ENCODE peak calls at places on chromosomes 11 and 22, in five cellular contexts. H is IMR-90, A is PC-3, T is endothelial cell of umbilical vein, E is SK-N-MC. K is an unnamed sample.

GRCh38 chr11:94025695-94026394 is 4.7 kb downstream of the HEPHL1 start:
- DNase-seq in H (peak), A (no peak), T (no peak), E (no peak), K (peak)

GRCh38 chr22:43272869-43273318 is 70.3 kb downstream of the SCUBE1 start:
- DNase-seq in H (no peak), A (no peak), T (no peak), E (no peak), K (no peak)

GRCh38 chr11:66230171-66230570 is 38.3 kb upstream of the RAB1B start:
- DNase-seq in H (no peak), A (no peak), T (no peak), E (no peak), K (no peak)

GRCh38 chr11:35404397-35404775 is 15.0 kb downstream of the SLC1A2 start:
- DNase-seq in H (peak), A (peak), T (peak), E (no peak), K (peak)

GRCh38 chr11:2139691-2140337 is 625 bp upstream of the IGF2 start:
- DNase-seq in H (no peak), A (no peak), T (no peak), E (no peak), K (no peak)

GRCh38 chr11:29336727-29337212 is 680.1 kb downstream of the KCNA4 start:
- DNase-seq in H (peak), A (no peak), T (no peak), E (no peak), K (peak)

GRCh38 chr22:19848298-19849224 is 6.1 kb downstream of the GNB1L start:
- DNase-seq in H (no peak), A (peak), T (peak), E (no peak), K (peak)

GRCh38 chr11:120558754-120559431 is 47.3 kb downstream of the GRIK4 start:
- DNase-seq in H (no peak), A (no peak), T (no peak), E (no peak), K (no peak)

GRCh38 chr11:80993561-80993960 is 1552.7 kb upstream of the TENM4 start:
- DNase-seq in H (no peak), A (no peak), T (no peak), E (no peak), K (no peak)

GRCh38 chr11:57560146-57560545 is 7.3 kb downstream of the UBE2L6 start:
- DNase-seq in H (no peak), A (peak), T (no peak), E (no peak), K (no peak)

GRCh38 chr22:37631448-37632173 is 7.9 kb upstream of the SH3BP1 start:
- DNase-seq in H (no peak), A (no peak), T (no peak), E (no peak), K (no peak)

GRCh38 chr11:93537022-93537421 is 6.2 kb downstream of the SMCO4 start:
- DNase-seq in H (no peak), A (no peak), T (no peak), E (no peak), K (no peak)

GRCh38 chr11:87466228-87466627 is 428.5 kb downstream of the TMEM135 start:
- DNase-seq in H (peak), A (no peak), T (no peak), E (no peak), K (no peak)

GRCh38 chr22:29346659-29347058 is 31.2 kb upstream of the RASL10A start:
- DNase-seq in H (no peak), A (no peak), T (no peak), E (no peak), K (no peak)

GRCh38 chr22:17791196-17791595 is 16.9 kb upstream of the BID start:
- DNase-seq in H (no peak), A (no peak), T (no peak), E (no peak), K (no peak)

GRCh38 chr11:76225122-76225584 is 18.9 kb upstream of the WNT11 start:
- DNase-seq in H (no peak), A (no peak), T (no peak), E (no peak), K (no peak)

GRCh38 chr22:25564979-25565677 is 653 bp downstream of the GRK3 start:
- DNase-seq in H (no peak), A (no peak), T (peak), E (no peak), K (no peak)

GRCh38 chr11:114131366-114131963 is 72.0 kb downstream of the ZBTB16 start:
- DNase-seq in H (no peak), A (no peak), T (peak), E (no peak), K (no peak)
- H3K9ac ChIP-seq in H (no peak), A (no peak), T (no peak), E (no peak), K (no peak)

GRCh38 chr11:12681462-12681861 is 7.2 kb downstream of the TEAD1 start:
- DNase-seq in H (no peak), A (no peak), T (no peak), E (no peak), K (no peak)

GRCh38 chr11:12680246-12680939 is 6.2 kb downstream of the TEAD1 start:
- DNase-seq in H (peak), A (peak), T (no peak), E (peak), K (peak)

GRCh38 chr11:12679471-12679870 is 5.2 kb downstream of the TEAD1 start:
- DNase-seq in H (no peak), A (no peak), T (no peak), E (no peak), K (no peak)

GRCh38 chr11:12682288-12682687 is 8.1 kb downstream of the TEAD1 start:
- DNase-seq in H (no peak), A (no peak), T (no peak), E (no peak), K (no peak)

GRCh38 chr11:12680940-12681258 is 6.7 kb downstream of the TEAD1 start:
- DNase-seq in H (no peak), A (no peak), T (no peak), E (no peak), K (no peak)
- H3K27ac ChIP-seq in H (peak), A (no peak), T (no peak), E (peak), K (no peak)

GRCh38 chr22:22424210-22424800 is 84.2 kb downstream of the ZNF280B start:
- DNase-seq in H (no peak), A (no peak), T (no peak), E (no peak), K (no peak)
- H3K9ac ChIP-seq in H (no peak), A (no peak), T (no peak), E (no peak), K (no peak)

GRCh38 chr11:11502303-11502828 is 119.4 kb downstream of the GALNT18 start:
- DNase-seq in H (no peak), A (no peak), T (no peak), E (no peak), K (no peak)

GRCh38 chr11:11505701-11506100 is 116.1 kb downstream of the GALNT18 start:
- DNase-seq in H (no peak), A (no peak), T (no peak), E (no peak), K (no peak)

GRCh38 chr11:11504071-11504470 is 117.7 kb downstream of the GALNT18 start:
- DNase-seq in H (no peak), A (no peak), T (no peak), E (no peak), K (no peak)

GRCh38 chr11:11501546-11502274 is 120.1 kb downstream of the GALNT18 start:
- DNase-seq in H (no peak), A (no peak), T (no peak), E (no peak), K (no peak)

DNA sequence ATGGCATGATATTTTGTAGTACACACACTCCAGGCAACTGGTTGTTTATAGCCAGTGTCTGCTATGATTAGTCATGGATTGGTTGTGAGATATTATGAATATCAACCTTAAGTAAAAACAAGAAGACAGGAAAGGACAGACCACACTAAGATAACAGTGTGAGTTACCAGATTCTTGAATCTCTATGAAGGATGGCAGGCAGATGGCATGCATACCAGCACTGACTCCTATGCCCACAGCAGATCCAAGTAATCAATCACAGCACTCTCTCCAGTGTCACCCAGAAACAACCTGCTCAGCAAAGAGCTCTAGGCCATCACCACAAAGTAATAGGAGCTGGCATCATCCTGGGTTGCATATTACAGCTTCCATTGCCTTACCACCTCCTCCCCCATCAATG is 116.6 kb downstream of the GALNT18 start:
- DNase-seq in H (peak), A (peak), T (no peak), E (no peak), K (no peak)
- H3K27ac ChIP-seq in H (no peak), A (no peak), T (no peak), E (no peak), K (no peak)

GRCh38 chr11:64063741-64064140 is 28.0 kb downstream of the FLRT1 start:
- DNase-seq in H (no peak), A (no peak), T (no peak), E (no peak), K (no peak)

GRCh38 chr11:64065712-64066111 is 30.0 kb downstream of the FLRT1 start:
- DNase-seq in H (no peak), A (no peak), T (no peak), E (no peak), K (no peak)

GRCh38 chr11:64067257-64067993 is 31.7 kb downstream of the FLRT1 start:
- DNase-seq in H (no peak), A (no peak), T (no peak), E (no peak), K (no peak)

GRCh38 chr11:64064374-64065140 is 28.8 kb downstream of the FLRT1 start:
- DNase-seq in H (no peak), A (no peak), T (no peak), E (no peak), K (no peak)

GRCh38 chr11:64065141-64065465 is 29.4 kb downstream of the FLRT1 start:
- DNase-seq in H (no peak), A (no peak), T (no peak), E (no peak), K (no peak)
- H3K9ac ChIP-seq in H (no peak), A (no peak), T (no peak), E (no peak), K (no peak)

DNA sequence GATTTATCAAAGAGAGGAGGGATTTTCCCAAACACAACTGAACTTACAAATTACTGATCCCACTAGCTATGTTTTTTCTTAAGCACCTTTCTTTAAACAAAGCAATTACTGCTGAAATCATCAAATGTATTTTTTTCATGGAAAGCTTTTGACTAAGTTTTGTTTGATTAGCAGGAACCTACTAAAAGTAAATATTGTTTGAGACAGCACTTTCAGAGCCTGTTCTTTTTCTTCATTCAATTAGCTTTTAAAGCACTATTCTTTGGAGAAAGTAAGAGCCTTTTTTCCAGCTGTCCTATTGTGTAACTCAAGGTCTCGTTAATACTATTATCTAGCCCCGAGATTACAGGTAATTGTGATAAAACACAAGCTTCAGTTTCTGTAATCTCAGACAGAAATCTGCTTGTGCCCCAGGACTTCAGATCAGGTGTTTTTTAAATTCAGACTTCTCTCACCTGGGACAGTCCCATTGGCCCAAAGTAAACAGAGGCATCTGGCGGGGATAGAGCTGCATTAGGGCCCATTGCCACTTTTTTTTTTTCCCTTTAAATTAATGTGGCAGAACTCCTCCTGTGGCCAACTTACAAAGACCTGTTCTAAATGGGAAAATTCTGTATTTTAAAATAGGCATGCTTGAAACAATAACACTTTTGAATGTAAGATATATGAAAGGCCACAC is 11.0 kb downstream of the CSTPP1 start:
- DNase-seq in H (no peak), A (no peak), T (no peak), E (no peak), K (no peak)
- H3K27ac ChIP-seq in H (peak), A (peak), T (no peak), E (peak), K (no peak)

GRCh38 chr22:30399718-30400117 is 2.9 kb downstream of the SEC14L2 start:
- DNase-seq in H (no peak), A (no peak), T (no peak), E (no peak), K (no peak)

GRCh38 chr22:30404307-30404706 is 7.5 kb downstream of the SEC14L2 start:
- DNase-seq in H (no peak), A (no peak), T (no peak), E (no peak), K (no peak)

GRCh38 chr22:30398685-30399680 is 2.2 kb downstream of the SEC14L2 start:
- DNase-seq in H (no peak), A (no peak), T (no peak), E (no peak), K (no peak)

GRCh38 chr22:30400159-30400558 is 3.3 kb downstream of the SEC14L2 start:
- DNase-seq in H (no peak), A (no peak), T (no peak), E (no peak), K (no peak)

GRCh38 chr22:30402036-30402759 is 5.4 kb downstream of the SEC14L2 start:
- DNase-seq in H (no peak), A (no peak), T (no peak), E (no peak), K (no peak)
- H3K9ac ChIP-seq in H (no peak), A (no peak), T (no peak), E (no peak), K (no peak)

GRCh38 chr22:39292561-39293074 is 26.8 kb downstream of the RPL3 start:
- DNase-seq in H (peak), A (peak), T (peak), E (no peak), K (peak)
- H3K27ac ChIP-seq in H (peak), A (peak), T (peak), E (peak), K (no peak)

GRCh38 chr22:45211435-45211834 is 29.3 kb downstream of the KIAA0930 start:
- DNase-seq in H (no peak), A (no peak), T (no peak), E (no peak), K (no peak)

GRCh38 chr22:45212992-45213751 is 27.5 kb downstream of the KIAA0930 start:
- DNase-seq in H (peak), A (no peak), T (no peak), E (no peak), K (peak)

GRCh38 chr22:45212306-45212709 is 28.4 kb downstream of the KIAA0930 start:
- DNase-seq in H (peak), A (no peak), T (peak), E (no peak), K (peak)

GRCh38 chr22:45210577-45211431 is 29.9 kb downstream of the KIAA0930 start:
- DNase-seq in H (no peak), A (no peak), T (no peak), E (peak), K (no peak)

DNA sequence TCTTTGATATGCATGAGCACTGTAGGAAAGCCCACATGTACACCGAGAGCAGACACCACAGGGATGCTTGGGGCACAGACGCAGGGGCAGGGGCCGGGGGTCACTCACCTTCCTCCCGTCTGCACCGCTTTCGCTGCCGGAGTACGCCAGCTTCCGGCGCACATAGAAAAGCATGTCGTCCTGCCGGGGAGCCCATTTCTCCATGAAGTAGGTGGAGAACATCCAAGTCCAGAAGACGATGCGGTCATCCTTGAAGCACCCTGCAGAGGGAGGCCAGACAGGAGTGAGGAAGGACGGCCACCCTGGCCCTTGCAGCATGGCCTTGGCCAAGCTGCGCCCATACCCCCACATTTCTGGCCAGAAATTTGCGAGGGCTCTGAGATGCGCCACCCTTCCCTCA is 28.8 kb downstream of the KIAA0930 start:
- DNase-seq in H (no peak), A (no peak), T (no peak), E (no peak), K (no peak)
- H3K9ac ChIP-seq in H (peak), A (no peak), T (no peak), E (peak), K (peak)